ENCODE peak calls at places on chromosomes 16 and 17, in five cellular contexts. D is mucosa of descending colon; O is CD4-positive, alpha-beta memory T cell; K is HAP-1; S is ovary. V is an unnamed sample.

GRCh38 chr17:60538726-60539125 is 12.7 kb upstream of the APPBP2 start:
- DNase-seq in D (no peak), O (no peak), K (no peak), S (no peak), V (no peak)

GRCh38 chr16:5738586-5738985 is 641.0 kb upstream of the EEF2KMT start:
- DNase-seq in D (no peak), O (no peak), K (no peak), S (no peak), V (no peak)

GRCh38 chr17:80189611-80190010 is 19.8 kb downstream of the CARD14 start:
- DNase-seq in D (no peak), O (no peak), K (no peak), S (no peak), V (no peak)

GRCh38 chr17:37360632-37361031 is 15.2 kb upstream of the C17orf78 start:
- DNase-seq in D (no peak), O (no peak), K (no peak), S (no peak), V (no peak)

GRCh38 chr16:57778658-57779057 is 23.6 kb downstream of the KIFC3 start:
- DNase-seq in D (no peak), O (no peak), K (no peak), S (no peak), V (no peak)

GRCh38 chr16:3187798-3188674 is at the start of gene OR1F1:
- DNase-seq in D (no peak), O (peak; percentile 71), K (peak; percentile 79), S (no peak), V (no peak)

GRCh38 chr16:30378236-30379164 is 3.9 kb downstream of the SEPTIN1 start:
- DNase-seq in D (peak; percentile 100), O (peak; percentile 99), K (peak; percentile 99), S (peak; percentile 99), V (peak; percentile 96)

GRCh38 chr16:86598607-86599318 is 20.4 kb downstream of the FOXL1 start:
- DNase-seq in D (no peak), O (no peak), K (no peak), S (no peak), V (no peak)

GRCh38 chr16:81879625-81880024 is 100.5 kb downstream of the PLCG2 start:
- DNase-seq in D (no peak), O (no peak), K (peak; percentile 26), S (no peak), V (no peak)

GRCh38 chr17:81966343-81967243 is 5.6 kb upstream of the NOTUM start:
- DNase-seq in D (peak; percentile 79), O (no peak), K (no peak), S (peak; percentile 51), V (no peak)

GRCh38 chr17:60169921-60170817 is 20.4 kb downstream of the CA4 start:
- DNase-seq in D (peak; percentile 87), O (peak; percentile 27), K (no peak), S (no peak), V (no peak)

GRCh38 chr17:63973930-63974593 is 1.3 kb upstream of the SCN4A start:
- DNase-seq in D (peak; percentile 53), O (no peak), K (no peak), S (no peak), V (no peak)

GRCh38 chr17:45384047-45384799 is 48.4 kb downstream of the ARHGAP27 start:
- DNase-seq in D (no peak), O (no peak), K (no peak), S (no peak), V (no peak)

GRCh38 chr17:10754109-10754508 is 24.3 kb upstream of the TMEM220 start:
- DNase-seq in D (peak; percentile 69), O (no peak), K (peak; percentile 66), S (peak; percentile 33), V (no peak)

GRCh38 chr17:34384271-34384670 is 21.2 kb upstream of the CCL1 start:
- DNase-seq in D (no peak), O (no peak), K (no peak), S (no peak), V (no peak)

GRCh38 chr17:8371786-8372185 is 4.7 kb downstream of the KRABD2 start:
- DNase-seq in D (no peak), O (no peak), K (no peak), S (no peak), V (no peak)

GRCh38 chr16:77849640-77850258 is 61.4 kb downstream of the VAT1L start:
- DNase-seq in D (no peak), O (no peak), K (no peak), S (no peak), V (no peak)

GRCh38 chr17:1515640-1516402 is 591 bp downstream of the INPP5K start:
- DNase-seq in D (peak; percentile 49), O (peak; percentile 68), K (peak; percentile 69), S (peak; percentile 72), V (no peak)

GRCh38 chr17:382644-383533 is 30.3 kb upstream of the RPH3AL start:
- DNase-seq in D (no peak), O (no peak), K (peak; percentile 81), S (peak; percentile 49), V (no peak)

GRCh38 chr17:74356640-74357465 is 4.8 kb downstream of the BTBD17 start:
- DNase-seq in D (no peak), O (peak; percentile 25), K (no peak), S (no peak), V (no peak)

GRCh38 chr17:76139801-76140660 is 1.0 kb downstream of the FOXJ1 start:
- DNase-seq in D (peak; percentile 62), O (peak; percentile 24), K (no peak), S (no peak), V (no peak)

GRCh38 chr17:41491476-41491875 is 1.8 kb upstream of the KRT36 start:
- DNase-seq in D (no peak), O (no peak), K (no peak), S (no peak), V (no peak)

GRCh38 chr17:12395733-12396354 is 269.8 kb upstream of the MYOCD start:
- DNase-seq in D (no peak), O (no peak), K (peak; percentile 45), S (no peak), V (no peak)

GRCh38 chr16:84220851-84221250 is 19.0 kb downstream of the KCNG4 start:
- DNase-seq in D (no peak), O (no peak), K (no peak), S (no peak), V (no peak)

GRCh38 chr16:56274369-56274768 is 83.1 kb downstream of the GNAO1 start:
- DNase-seq in D (no peak), O (no peak), K (no peak), S (no peak), V (no peak)

GRCh38 chr16:57357330-57358151 is 1.0 kb upstream of the CCL22 start:
- DNase-seq in D (no peak), O (no peak), K (no peak), S (no peak), V (no peak)

GRCh38 chr17:81110488-81111040 is 54.7 kb upstream of the PVALEF start:
- DNase-seq in D (no peak), O (no peak), K (no peak), S (no peak), V (no peak)

GRCh38 chr17:8163978-8164814 is 1.4 kb upstream of the VAMP2 start:
- DNase-seq in D (peak; percentile 84), O (peak; percentile 75), K (peak; percentile 77), S (peak; percentile 88), V (peak; percentile 69)

GRCh38 chr16:27444470-27444869 is 42.5 kb downstream of the IL21R start:
- DNase-seq in D (no peak), O (no peak), K (no peak), S (no peak), V (no peak)

GRCh38 chr16:47713225-47713595 is 252.1 kb downstream of the PHKB start:
- DNase-seq in D (no peak), O (no peak), K (no peak), S (no peak), V (no peak)

GRCh38 chr16:67286441-67287235 is 7.3 kb downstream of the PLEKHG4 start:
- DNase-seq in D (no peak), O (no peak), K (no peak), S (no peak), V (no peak)

GRCh38 chr17:1058423-1059130 is 61.6 kb downstream of the TIMM22 start:
- DNase-seq in D (peak; percentile 80), O (no peak), K (peak; percentile 74), S (no peak), V (no peak)

GRCh38 chr17:80101946-80102706 is 745 bp downstream of the GAA start:
- DNase-seq in D (no peak), O (no peak), K (peak; percentile 30), S (peak; percentile 16), V (no peak)

GRCh38 chr17:5410594-5411272 is 8.7 kb downstream of the NUP88 start:
- DNase-seq in D (no peak), O (no peak), K (no peak), S (no peak), V (no peak)
- H3K36me3 ChIP-seq in D (peaks cover 8% of the 10 kb centered on the region), O (peaks cover 88% of the 10 kb centered on the region), K (peaks cover 86% of the 10 kb centered on the region), S (no peaks in the 10 kb centered on the region), V (peaks cover 58% of the 10 kb centered on the region)

DNA sequence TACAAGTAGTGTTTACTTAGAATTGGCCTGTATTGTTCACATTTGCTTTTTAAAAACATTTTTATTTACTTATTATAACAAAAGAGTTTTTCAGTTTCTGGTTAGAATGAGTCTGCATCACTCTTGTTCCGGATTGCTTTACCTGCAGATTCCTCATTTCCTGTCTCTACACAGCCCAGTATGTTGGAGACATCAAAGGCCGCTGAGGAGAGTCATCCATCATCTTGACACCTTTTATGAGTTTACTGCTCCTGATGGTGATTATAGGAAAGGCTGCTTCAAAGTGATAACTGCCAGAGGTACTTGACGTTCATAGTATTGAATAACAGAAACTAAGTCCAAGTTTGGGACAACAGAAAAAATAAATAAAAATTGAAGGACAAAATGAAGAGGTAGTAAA is 490.5 kb upstream of the CA10 start:
- DNase-seq in D (no peak), O (no peak), K (no peak), S (no peak), V (no peak)
- H3K9me3 ChIP-seq in D (no peaks in the 10 kb centered on the region), O (no peaks in the 10 kb centered on the region), K (no peaks in the 10 kb centered on the region), S (no peaks in the 10 kb centered on the region), V (no peaks in the 10 kb centered on the region)

GRCh38 chr17:27329146-27329805 is 35.4 kb downstream of the WSB1 start:
- DNase-seq in D (no peak), O (no peak), K (no peak), S (no peak), V (no peak)
- H3K4me1 ChIP-seq in D (peaks cover 20% of the 10 kb centered on the region), O (peaks cover 7% of the 10 kb centered on the region), K (peaks cover 18% of the 10 kb centered on the region), S (peaks cover 4% of the 10 kb centered on the region), V (peaks cover 19% of the 10 kb centered on the region)

DNA sequence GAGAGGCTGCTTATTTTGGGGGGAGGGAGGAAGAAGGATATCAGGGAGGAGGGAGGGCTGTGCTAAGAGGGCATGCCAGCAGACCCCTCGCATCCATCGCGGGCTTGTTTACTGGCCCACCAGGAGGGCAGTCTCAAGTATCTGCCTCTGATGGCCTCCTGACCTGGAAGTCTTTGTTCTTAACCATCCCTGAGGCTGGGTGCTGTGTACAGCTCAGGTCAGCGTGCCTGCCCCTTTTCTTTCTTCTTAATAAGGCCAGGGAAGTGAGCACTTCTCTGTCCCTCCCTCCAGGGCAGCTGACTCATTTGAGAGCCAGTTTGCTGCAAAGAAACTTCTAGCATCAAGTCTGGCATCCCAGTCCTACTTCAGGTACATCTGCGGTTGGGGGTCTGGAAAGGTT is 157.0 kb downstream of the CCDC182 start:
- DNase-seq in D (no peak), O (no peak), K (no peak), S (no peak), V (no peak)
- H3K36me3 ChIP-seq in D (no peaks in the 10 kb centered on the region), O (peaks cover 4% of the 10 kb centered on the region), K (no peaks in the 10 kb centered on the region), S (no peaks in the 10 kb centered on the region), V (no peaks in the 10 kb centered on the region)

GRCh38 chr17:16623282-16623681 is 30.4 kb downstream of the ZNF624 start:
- DNase-seq in D (no peak), O (no peak), K (no peak), S (no peak), V (no peak)
- H3K9me3 ChIP-seq in D (peaks cover 98% of the 10 kb centered on the region), O (peaks cover 35% of the 10 kb centered on the region), K (peaks cover 8% of the 10 kb centered on the region), S (peaks cover 3% of the 10 kb centered on the region), V (peaks cover 91% of the 10 kb centered on the region)

GRCh38 chr16:4612474-4612931 is 2.2 kb downstream of the UBALD1 start:
- DNase-seq in D (no peak), O (no peak), K (peak; percentile 56), S (no peak), V (no peak)
- H3K4me1 ChIP-seq in D (peaks cover 27% of the 10 kb centered on the region), O (peaks cover 39% of the 10 kb centered on the region), K (peaks cover 17% of the 10 kb centered on the region), S (peaks cover 15% of the 10 kb centered on the region), V (peaks cover 35% of the 10 kb centered on the region)

V was measured in ascending aorta.